ENCODE peak calls at places on chromosome 14, in six cellular contexts. T is SJSA1, R is T-helper 1 cell, X is GM06990, H is amniotic stem cell, P is NCI-H146. Z is an unnamed sample.
A peak's percentile ranks its signal among the peaks of the same experiment; 100 is the strongest.

GRCh38 chr14:105841022-105842009 is 314.9 kb downstream of the TMEM121 start:
- DNase-seq in T (peak; percentile 30), R (no peak), X (no peak), H (no peak), P (peak; percentile 73), Z (no peak)

GRCh38 chr14:97626088-97626487 is 828.9 kb downstream of the VRK1 start:
- DNase-seq in T (no peak), R (no peak), X (no peak), H (no peak), P (no peak), Z (no peak)

GRCh38 chr14:36996133-36996856 is 176.1 kb downstream of the SLC25A21 start:
- DNase-seq in T (peak; percentile 82), R (no peak), X (no peak), H (no peak), P (no peak), Z (no peak)

GRCh38 chr14:70653662-70654061 is 11.9 kb downstream of the TTC9 start:
- DNase-seq in T (no peak), R (no peak), X (no peak), H (no peak), P (no peak), Z (no peak)

GRCh38 chr14:34465069-34465859 is 3.2 kb upstream of the SPTSSA start:
- DNase-seq in T (no peak), R (peak; percentile 7), X (no peak), H (no peak), P (peak; percentile 5), Z (no peak)

GRCh38 chr14:69664865-69665526 is 53.6 kb downstream of the SUSD6 start:
- DNase-seq in T (no peak), R (no peak), X (no peak), H (no peak), P (no peak), Z (no peak)

GRCh38 chr14:105534586-105534985 is 8.2 kb downstream of the TMEM121 start:
- DNase-seq in T (no peak), R (no peak), X (no peak), H (no peak), P (no peak), Z (no peak)

GRCh38 chr14:89720741-89721315 is 233.7 kb downstream of the EFCAB11 start:
- DNase-seq in T (peak; percentile 7), R (peak; percentile 95), X (peak; percentile 65), H (no peak), P (no peak), Z (peak; percentile 51)

GRCh38 chr14:70073924-70074566 is 114.7 kb downstream of the SLC8A3 start:
- DNase-seq in T (peak; percentile 46), R (peak; percentile 46), X (no peak), H (no peak), P (peak; percentile 69), Z (peak; percentile 5)

GRCh38 chr14:100708349-100709217 is 18.1 kb upstream of the DLK1 start:
- DNase-seq in T (no peak), R (no peak), X (no peak), H (no peak), P (peak; percentile 76), Z (no peak)

GRCh38 chr14:104110491-104111209 is 25.1 kb downstream of the ASPG start:
- DNase-seq in T (no peak), R (no peak), X (no peak), H (no peak), P (no peak), Z (no peak)

GRCh38 chr14:66507181-66507721 is 696 bp upstream of the GPHN start:
- DNase-seq in T (no peak), R (no peak), X (no peak), H (no peak), P (no peak), Z (no peak)

GRCh38 chr14:29894030-29894429 is 33.6 kb downstream of the PRKD1 start:
- DNase-seq in T (no peak), R (no peak), X (no peak), H (no peak), P (no peak), Z (no peak)

GRCh38 chr14:102580552-102581110 is 11.8 kb upstream of the RCOR1 start:
- DNase-seq in T (peak; percentile 55), R (no peak), X (no peak), H (no peak), P (no peak), Z (no peak)

GRCh38 chr14:24284501-24285035 is 13.2 kb upstream of the RABGGTA start:
- DNase-seq in T (no peak), R (no peak), X (no peak), H (no peak), P (no peak), Z (no peak)

GRCh38 chr14:68945585-68946289 is 33.4 kb downstream of the ACTN1 start:
- DNase-seq in T (no peak), R (no peak), X (no peak), H (no peak), P (no peak), Z (no peak)

GRCh38 chr14:29810657-29811056 is 117.0 kb downstream of the PRKD1 start:
- DNase-seq in T (no peak), R (no peak), X (no peak), H (no peak), P (no peak), Z (no peak)

GRCh38 chr14:95314609-95315008 is 5.1 kb downstream of the CLMN start:
- DNase-seq in T (no peak), R (peak; percentile 58), X (no peak), H (no peak), P (no peak), Z (no peak)

GRCh38 chr14:76937181-76938091 is 91.1 kb downstream of the IRF2BPL start:
- DNase-seq in T (no peak), R (no peak), X (no peak), H (peak; percentile 61), P (peak; percentile 75), Z (no peak)

GRCh38 chr14:51369814-51370213 is 129.8 kb downstream of the TMX1 start:
- DNase-seq in T (no peak), R (no peak), X (no peak), H (no peak), P (no peak), Z (no peak)

GRCh38 chr14:69612014-69612758 is 790 bp downstream of the SUSD6 start:
- DNase-seq in T (no peak), R (peak; percentile 62), X (peak; percentile 68), H (no peak), P (peak; percentile 11), Z (peak; percentile 41)

GRCh38 chr14:74648643-74649042 is 36.6 kb upstream of the LTBP2 start:
- DNase-seq in T (no peak), R (no peak), X (no peak), H (no peak), P (no peak), Z (no peak)

GRCh38 chr14:96847451-96847850 is 50.3 kb downstream of the VRK1 start:
- DNase-seq in T (no peak), R (no peak), X (no peak), H (no peak), P (no peak), Z (no peak)